ENCODE peak calls at places on chromosomes 12 and 14, in eight cellular contexts. One of them, this sample, is unnamed.

GRCh38 chr14:36773136-36773540 is 111.5 kb downstream of the PAX9 start:
- DNase-seq in stomach: no peak
- DNase-seq in left ventricle myocardium inferior: no peak
- DNase-seq in Calu3: peak; percentile 10
- DNase-seq in BJ: no peak
- DNase-seq in OCI-LY7: no peak
- DNase-seq in mammary epithelial cell: peak; percentile 48
- DNase-seq in fibroblast of mammary gland: peak; percentile 23
- DNase-seq in this sample: no peak

GRCh38 chr12:85663631-85664030 is 172.6 kb downstream of the RASSF9 start:
- DNase-seq in stomach: no peak
- DNase-seq in mammary epithelial cell: no peak
- DNase-seq in OCI-LY7: no peak
- DNase-seq in left ventricle myocardium inferior: no peak
- DNase-seq in Calu3: no peak
- DNase-seq in fibroblast of mammary gland: no peak
- DNase-seq in BJ: no peak
- DNase-seq in this sample: no peak

GRCh38 chr14:99609245-99610117 is 5.5 kb upstream of the CCDC85C start:
- DNase-seq in OCI-LY7: no peak
- DNase-seq in BJ: no peak
- DNase-seq in Calu3: no peak
- DNase-seq in fibroblast of mammary gland: peak; percentile 30
- DNase-seq in mammary epithelial cell: no peak
- DNase-seq in stomach: no peak
- DNase-seq in left ventricle myocardium inferior: no peak
- DNase-seq in this sample: no peak

GRCh38 chr14:76929927-76930326 is 98.6 kb downstream of the IRF2BPL start:
- DNase-seq in mammary epithelial cell: peak; percentile 59
- DNase-seq in left ventricle myocardium inferior: no peak
- DNase-seq in stomach: no peak
- DNase-seq in fibroblast of mammary gland: no peak
- DNase-seq in BJ: no peak
- DNase-seq in Calu3: no peak
- DNase-seq in OCI-LY7: no peak
- DNase-seq in this sample: no peak

GRCh38 chr12:15684896-15685658 is 104.1 kb downstream of the EPS8 start:
- DNase-seq in stomach: no peak
- DNase-seq in fibroblast of mammary gland: peak; percentile 60
- DNase-seq in OCI-LY7: no peak
- DNase-seq in mammary epithelial cell: no peak
- DNase-seq in BJ: no peak
- DNase-seq in left ventricle myocardium inferior: no peak
- DNase-seq in Calu3: no peak
- DNase-seq in this sample: no peak

GRCh38 chr14:100290607-100291304 is 15.5 kb downstream of the SLC25A29 start:
- DNase-seq in mammary epithelial cell: no peak
- DNase-seq in left ventricle myocardium inferior: no peak
- DNase-seq in BJ: no peak
- DNase-seq in Calu3: no peak
- DNase-seq in fibroblast of mammary gland: no peak
- DNase-seq in OCI-LY7: no peak
- DNase-seq in stomach: no peak
- DNase-seq in this sample: peak; percentile 9

GRCh38 chr12:401235-402126 is at the start of gene CCDC77:
- DNase-seq in mammary epithelial cell: peak; percentile 90
- DNase-seq in stomach: peak; percentile 92
- DNase-seq in OCI-LY7: peak; percentile 96
- DNase-seq in left ventricle myocardium inferior: peak; percentile 89
- DNase-seq in BJ: peak; percentile 46
- DNase-seq in Calu3: peak; percentile 93
- DNase-seq in fibroblast of mammary gland: peak; percentile 89
- DNase-seq in this sample: peak; percentile 90

GRCh38 chr12:18139989-18140596 is 50.1 kb upstream of the RERGL start:
- DNase-seq in mammary epithelial cell: peak; percentile 9
- DNase-seq in left ventricle myocardium inferior: no peak
- DNase-seq in fibroblast of mammary gland: peak; percentile 48
- DNase-seq in BJ: no peak
- DNase-seq in OCI-LY7: peak; percentile 68
- DNase-seq in Calu3: no peak
- DNase-seq in stomach: no peak
- DNase-seq in this sample: peak; percentile 6

DNA sequence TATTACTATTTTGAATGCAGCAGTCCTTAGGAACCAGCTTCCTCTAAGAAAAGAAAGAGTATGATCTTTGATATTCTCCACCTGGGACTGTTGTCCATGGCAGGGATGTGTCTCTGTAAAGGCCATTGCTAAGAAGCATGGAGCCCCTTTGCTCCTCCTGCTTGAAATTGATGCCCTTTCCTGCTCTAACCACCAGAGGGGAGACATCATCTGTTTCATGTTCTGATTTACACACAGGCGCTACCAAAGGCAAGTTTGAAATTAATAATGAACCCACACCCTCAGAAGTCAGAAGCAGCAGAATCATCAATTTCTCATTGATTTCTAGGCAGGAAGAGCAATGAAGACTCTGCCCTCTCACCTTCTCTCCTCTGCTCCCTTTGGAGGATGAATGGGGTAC is 253.8 kb downstream of the RMST start:
- DNase-seq in OCI-LY7: peak; percentile 8
- DNase-seq in left ventricle myocardium inferior: no peak
- DNase-seq in BJ: no peak
- DNase-seq in mammary epithelial cell: peak; percentile 19
- DNase-seq in Calu3: peak; percentile 30
- DNase-seq in fibroblast of mammary gland: peak; percentile 45
- DNase-seq in stomach: no peak
- DNase-seq in this sample: no peak
- TF ChIP-seq CTCF in OCI-LY7: peak; percentile 56
- TF ChIP-seq CTCF in left ventricle myocardium inferior: peak; percentile 41
- TF ChIP-seq CTCF in BJ: no peak
- TF ChIP-seq CTCF in mammary epithelial cell: peak; percentile 42
- TF ChIP-seq CTCF in Calu3: peak; percentile 56
- TF ChIP-seq CTCF in fibroblast of mammary gland: peak; percentile 48
- TF ChIP-seq CTCF in stomach: peak; percentile 26
- TF ChIP-seq CTCF in this sample: no peak

GRCh38 chr12:2547273-2548044 is 247.3 kb upstream of the FKBP4 start:
- DNase-seq in left ventricle myocardium inferior: no peak
- DNase-seq in OCI-LY7: no peak
- DNase-seq in stomach: no peak
- DNase-seq in fibroblast of mammary gland: no peak
- DNase-seq in mammary epithelial cell: no peak
- DNase-seq in Calu3: no peak
- DNase-seq in BJ: no peak
- DNase-seq in this sample: no peak

GRCh38 chr12:2540535-2540941 is 254.2 kb upstream of the FKBP4 start:
- DNase-seq in mammary epithelial cell: no peak
- DNase-seq in fibroblast of mammary gland: no peak
- DNase-seq in Calu3: no peak
- DNase-seq in left ventricle myocardium inferior: peak; percentile 67
- DNase-seq in stomach: no peak
- DNase-seq in OCI-LY7: no peak
- DNase-seq in BJ: no peak
- DNase-seq in this sample: no peak

GRCh38 chr12:2543801-2544200 is 251.0 kb upstream of the FKBP4 start:
- DNase-seq in mammary epithelial cell: no peak
- DNase-seq in BJ: no peak
- DNase-seq in left ventricle myocardium inferior: no peak
- DNase-seq in Calu3: no peak
- DNase-seq in fibroblast of mammary gland: no peak
- DNase-seq in OCI-LY7: no peak
- DNase-seq in stomach: no peak
- DNase-seq in this sample: no peak

GRCh38 chr12:2541805-2542204 is 253.0 kb upstream of the FKBP4 start:
- DNase-seq in left ventricle myocardium inferior: no peak
- DNase-seq in OCI-LY7: no peak
- DNase-seq in mammary epithelial cell: no peak
- DNase-seq in stomach: no peak
- DNase-seq in BJ: no peak
- DNase-seq in fibroblast of mammary gland: no peak
- DNase-seq in Calu3: no peak
- DNase-seq in this sample: no peak

DNA sequence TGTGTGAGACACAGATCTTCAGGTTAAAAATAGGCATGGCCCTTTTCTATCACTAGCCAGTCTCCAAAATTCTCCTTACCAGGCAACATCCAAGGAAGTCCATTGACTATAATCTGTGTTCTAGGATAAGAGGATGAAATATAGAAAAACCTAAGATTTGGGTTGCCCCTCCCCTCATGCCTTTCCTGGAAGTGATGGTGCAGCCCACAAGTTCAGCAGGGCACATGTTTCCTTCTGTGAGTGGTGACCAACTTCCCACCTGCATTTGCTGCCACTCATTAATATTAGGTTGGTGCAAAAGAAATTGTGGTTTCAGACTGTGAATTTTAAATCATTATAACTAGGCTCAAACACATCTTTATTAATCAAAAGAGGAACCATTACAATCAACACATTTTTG is 250.6 kb upstream of the FKBP4 start:
- DNase-seq in OCI-LY7: no peak
- DNase-seq in left ventricle myocardium inferior: no peak
- DNase-seq in BJ: no peak
- DNase-seq in Calu3: no peak
- DNase-seq in fibroblast of mammary gland: no peak
- DNase-seq in mammary epithelial cell: no peak
- DNase-seq in stomach: no peak
- DNase-seq in this sample: no peak
- TF ChIP-seq CTCF in OCI-LY7: no peak
- TF ChIP-seq CTCF in left ventricle myocardium inferior: no peak
- TF ChIP-seq CTCF in BJ: no peak
- TF ChIP-seq CTCF in Calu3: no peak
- TF ChIP-seq CTCF in fibroblast of mammary gland: no peak
- TF ChIP-seq CTCF in mammary epithelial cell: no peak
- TF ChIP-seq CTCF in stomach: no peak
- TF ChIP-seq CTCF in this sample: no peak

GRCh38 chr12:116427200-116427932 is 131.8 kb upstream of the MAP1LC3B2 start:
- DNase-seq in fibroblast of mammary gland: no peak
- DNase-seq in left ventricle myocardium inferior: no peak
- DNase-seq in BJ: no peak
- DNase-seq in mammary epithelial cell: no peak
- DNase-seq in OCI-LY7: no peak
- DNase-seq in Calu3: peak; percentile 18
- DNase-seq in stomach: no peak
- DNase-seq in this sample: no peak

GRCh38 chr12:116430911-116431565 is 128.1 kb upstream of the MAP1LC3B2 start:
- DNase-seq in Calu3: no peak
- DNase-seq in mammary epithelial cell: no peak
- DNase-seq in BJ: no peak
- DNase-seq in OCI-LY7: no peak
- DNase-seq in stomach: no peak
- DNase-seq in left ventricle myocardium inferior: no peak
- DNase-seq in fibroblast of mammary gland: no peak
- DNase-seq in this sample: no peak

GRCh38 chr12:116425256-116426193 is 133.7 kb upstream of the MAP1LC3B2 start:
- DNase-seq in left ventricle myocardium inferior: no peak
- DNase-seq in fibroblast of mammary gland: peak; percentile 18
- DNase-seq in OCI-LY7: no peak
- DNase-seq in mammary epithelial cell: no peak
- DNase-seq in BJ: no peak
- DNase-seq in stomach: no peak
- DNase-seq in Calu3: no peak
- DNase-seq in this sample: no peak

GRCh38 chr12:116423053-116423452 is 136.1 kb upstream of the MAP1LC3B2 start:
- DNase-seq in BJ: peak; percentile 42
- DNase-seq in OCI-LY7: no peak
- DNase-seq in fibroblast of mammary gland: peak; percentile 93
- DNase-seq in mammary epithelial cell: peak; percentile 39
- DNase-seq in stomach: no peak
- DNase-seq in left ventricle myocardium inferior: no peak
- DNase-seq in Calu3: no peak
- DNase-seq in this sample: no peak

GRCh38 chr12:116426391-116427136 is 132.6 kb upstream of the MAP1LC3B2 start:
- DNase-seq in Calu3: peak; percentile 51
- DNase-seq in stomach: no peak
- DNase-seq in OCI-LY7: no peak
- DNase-seq in mammary epithelial cell: peak; percentile 91
- DNase-seq in fibroblast of mammary gland: peak; percentile 98
- DNase-seq in left ventricle myocardium inferior: peak; percentile 35
- DNase-seq in BJ: peak; percentile 94
- DNase-seq in this sample: no peak
- TF ChIP-seq CTCF in Calu3: no peak
- TF ChIP-seq CTCF in stomach: no peak
- TF ChIP-seq CTCF in OCI-LY7: no peak
- TF ChIP-seq CTCF in mammary epithelial cell: peak; percentile 70
- TF ChIP-seq CTCF in fibroblast of mammary gland: peak; percentile 64
- TF ChIP-seq CTCF in left ventricle myocardium inferior: peak; percentile 31
- TF ChIP-seq CTCF in BJ: peak; percentile 70
- TF ChIP-seq CTCF in this sample: no peak

DNA sequence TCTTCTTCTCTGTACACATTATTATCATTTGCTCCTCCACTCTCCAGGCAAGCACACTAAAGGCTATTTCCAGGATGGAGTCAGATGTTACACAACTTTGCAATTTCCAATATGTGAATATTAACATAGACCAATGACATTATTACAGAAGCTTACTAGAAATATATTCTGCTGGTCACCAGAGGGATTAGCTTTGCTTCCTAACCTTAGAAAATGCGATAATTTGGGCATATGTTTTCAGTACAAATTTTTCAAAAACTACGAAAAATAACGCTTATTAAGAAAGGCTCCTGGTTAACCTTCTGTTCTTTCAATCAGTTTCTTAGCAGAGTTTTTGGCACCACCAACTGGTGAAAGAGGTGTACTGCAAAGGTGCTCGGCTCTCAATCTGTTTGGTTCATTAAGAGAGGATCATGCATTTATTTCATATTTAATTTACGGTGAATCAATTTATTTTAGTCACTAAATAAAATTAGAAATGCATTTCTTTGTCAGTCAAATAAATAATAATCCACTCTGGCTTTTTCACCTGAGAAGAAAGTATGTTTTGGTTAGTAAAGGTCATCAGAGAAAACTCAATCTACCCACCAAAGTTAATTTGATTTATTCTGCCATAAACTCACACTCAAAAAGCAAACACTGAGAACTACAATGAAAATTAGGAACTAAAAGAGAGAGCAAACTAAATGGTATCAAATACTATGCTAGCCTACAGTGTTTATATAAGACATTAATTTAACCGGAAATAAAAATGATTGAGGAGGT is 39.2 kb downstream of the EFCAB11 start:
- DNase-seq in BJ: peak; percentile 18
- DNase-seq in mammary epithelial cell: peak; percentile 55
- DNase-seq in stomach: peak; percentile 67
- DNase-seq in Calu3: peak; percentile 56
- DNase-seq in fibroblast of mammary gland: peak; percentile 77
- DNase-seq in left ventricle myocardium inferior: peak; percentile 23
- DNase-seq in OCI-LY7: peak; percentile 68
- DNase-seq in this sample: peak; percentile 58
- TF ChIP-seq CTCF in BJ: peak; percentile 88
- TF ChIP-seq CTCF in mammary epithelial cell: peak; percentile 89
- TF ChIP-seq CTCF in stomach: peak; percentile 73
- TF ChIP-seq CTCF in Calu3: peak; percentile 77
- TF ChIP-seq CTCF in fibroblast of mammary gland: peak; percentile 98
- TF ChIP-seq CTCF in left ventricle myocardium inferior: peak; percentile 98
- TF ChIP-seq CTCF in OCI-LY7: peak; percentile 99
- TF ChIP-seq CTCF in this sample: peak; percentile 83

This sample was measured in GM13977.